ENCODE peak calls at places on chromosomes 11 and 22, in eight cellular contexts. One of them, this sample, is unnamed.

GRCh38 chr11:96758957-96759356 is 369.1 kb downstream of the JRKL start:
- DNase-seq in WTC11: no peak
- DNase-seq in substantia nigra: no peak
- DNase-seq in GM19239: no peak
- DNase-seq in esophagus muscularis mucosa: no peak
- DNase-seq in NCI-H345: no peak
- DNase-seq in effector CD4-positive, alpha-beta T cell: no peak
- DNase-seq in activated T-helper 9 cell treated with anti-CD3 and anti-CD28 coated beads, Interleukin-2, amount 50 U/mL, for 16 hours: no peak
- DNase-seq in this sample: no peak

GRCh38 chr11:47130541-47130940 is 46.1 kb downstream of the ARFGAP2 start:
- DNase-seq in WTC11: no peak
- DNase-seq in substantia nigra: no peak
- DNase-seq in GM19239: no peak
- DNase-seq in esophagus muscularis mucosa: no peak
- DNase-seq in NCI-H345: peak; percentile 53
- DNase-seq in effector CD4-positive, alpha-beta T cell: no peak
- DNase-seq in activated T-helper 9 cell treated with anti-CD3 and anti-CD28 coated beads, Interleukin-2, amount 50 U/mL, for 16 hours: no peak
- DNase-seq in this sample: peak; percentile 30

GRCh38 chr11:70430122-70430521 is 31.8 kb downstream of the CTTN start:
- DNase-seq in WTC11: no peak
- DNase-seq in substantia nigra: no peak
- DNase-seq in GM19239: no peak
- DNase-seq in esophagus muscularis mucosa: no peak
- DNase-seq in NCI-H345: no peak
- DNase-seq in effector CD4-positive, alpha-beta T cell: no peak
- DNase-seq in activated T-helper 9 cell treated with anti-CD3 and anti-CD28 coated beads, Interleukin-2, amount 50 U/mL, for 16 hours: no peak
- DNase-seq in this sample: no peak

GRCh38 chr22:47201996-47202818 is 439.8 kb downstream of the TBC1D22A start:
- DNase-seq in WTC11: no peak
- DNase-seq in substantia nigra: no peak
- DNase-seq in GM19239: no peak
- DNase-seq in esophagus muscularis mucosa: peak; percentile 90
- DNase-seq in NCI-H345: no peak
- DNase-seq in effector CD4-positive, alpha-beta T cell: no peak
- DNase-seq in activated T-helper 9 cell treated with anti-CD3 and anti-CD28 coated beads, Interleukin-2, amount 50 U/mL, for 16 hours: no peak
- DNase-seq in this sample: no peak

GRCh38 chr11:96263361-96263763 is 79.6 kb downstream of the MAML2 start:
- DNase-seq in WTC11: no peak
- DNase-seq in substantia nigra: no peak
- DNase-seq in GM19239: no peak
- DNase-seq in esophagus muscularis mucosa: no peak
- DNase-seq in NCI-H345: no peak
- DNase-seq in effector CD4-positive, alpha-beta T cell: no peak
- DNase-seq in activated T-helper 9 cell treated with anti-CD3 and anti-CD28 coated beads, Interleukin-2, amount 50 U/mL, for 16 hours: no peak
- DNase-seq in this sample: peak; percentile 86

GRCh38 chr22:20571531-20572007 is 64.2 kb downstream of the MED15 start:
- DNase-seq in WTC11: peak; percentile 72
- DNase-seq in substantia nigra: no peak
- DNase-seq in GM19239: peak; percentile 65
- DNase-seq in esophagus muscularis mucosa: no peak
- DNase-seq in NCI-H345: no peak
- DNase-seq in effector CD4-positive, alpha-beta T cell: peak; percentile 66
- DNase-seq in activated T-helper 9 cell treated with anti-CD3 and anti-CD28 coated beads, Interleukin-2, amount 50 U/mL, for 16 hours: peak; percentile 55
- DNase-seq in this sample: peak; percentile 30

GRCh38 chr11:117182551-117182935 is 4.0 kb downstream of the SIDT2 start:
- DNase-seq in WTC11: no peak
- DNase-seq in substantia nigra: no peak
- DNase-seq in GM19239: no peak
- DNase-seq in esophagus muscularis mucosa: no peak
- DNase-seq in NCI-H345: no peak
- DNase-seq in effector CD4-positive, alpha-beta T cell: no peak
- DNase-seq in activated T-helper 9 cell treated with anti-CD3 and anti-CD28 coated beads, Interleukin-2, amount 50 U/mL, for 16 hours: no peak
- DNase-seq in this sample: no peak

GRCh38 chr11:120912504-120912903 is 111.4 kb upstream of the TBCEL start:
- DNase-seq in WTC11: no peak
- DNase-seq in substantia nigra: no peak
- DNase-seq in GM19239: peak; percentile 30
- DNase-seq in esophagus muscularis mucosa: no peak
- DNase-seq in NCI-H345: no peak
- DNase-seq in effector CD4-positive, alpha-beta T cell: no peak
- DNase-seq in activated T-helper 9 cell treated with anti-CD3 and anti-CD28 coated beads, Interleukin-2, amount 50 U/mL, for 16 hours: no peak
- DNase-seq in this sample: peak; percentile 40

GRCh38 chr22:30612789-30613188 is 5.8 kb downstream of the TCN2 start:
- DNase-seq in WTC11: peak; percentile 23
- DNase-seq in substantia nigra: no peak
- DNase-seq in GM19239: no peak
- DNase-seq in esophagus muscularis mucosa: no peak
- DNase-seq in NCI-H345: no peak
- DNase-seq in effector CD4-positive, alpha-beta T cell: no peak
- DNase-seq in activated T-helper 9 cell treated with anti-CD3 and anti-CD28 coated beads, Interleukin-2, amount 50 U/mL, for 16 hours: no peak
- DNase-seq in this sample: no peak

GRCh38 chr11:75548571-75549272 is 13.3 kb upstream of the SERPINH1 start:
- DNase-seq in WTC11: no peak
- DNase-seq in substantia nigra: no peak
- DNase-seq in GM19239: no peak
- DNase-seq in esophagus muscularis mucosa: no peak
- DNase-seq in NCI-H345: no peak
- DNase-seq in effector CD4-positive, alpha-beta T cell: no peak
- DNase-seq in activated T-helper 9 cell treated with anti-CD3 and anti-CD28 coated beads, Interleukin-2, amount 50 U/mL, for 16 hours: no peak
- DNase-seq in this sample: no peak

GRCh38 chr22:31922593-31922992 is 21.7 kb upstream of the YWHAH start:
- DNase-seq in WTC11: no peak
- DNase-seq in substantia nigra: no peak
- DNase-seq in GM19239: no peak
- DNase-seq in esophagus muscularis mucosa: no peak
- DNase-seq in NCI-H345: no peak
- DNase-seq in effector CD4-positive, alpha-beta T cell: no peak
- DNase-seq in activated T-helper 9 cell treated with anti-CD3 and anti-CD28 coated beads, Interleukin-2, amount 50 U/mL, for 16 hours: no peak
- DNase-seq in this sample: no peak

GRCh38 chr22:45568213-45568612 is 65.5 kb downstream of the FBLN1 start:
- DNase-seq in WTC11: no peak
- DNase-seq in substantia nigra: no peak
- DNase-seq in GM19239: no peak
- DNase-seq in esophagus muscularis mucosa: no peak
- DNase-seq in NCI-H345: no peak
- DNase-seq in effector CD4-positive, alpha-beta T cell: no peak
- DNase-seq in activated T-helper 9 cell treated with anti-CD3 and anti-CD28 coated beads, Interleukin-2, amount 50 U/mL, for 16 hours: no peak
- DNase-seq in this sample: no peak

GRCh38 chr11:79437274-79437980 is 3.4 kb downstream of the TENM4 start:
- DNase-seq in WTC11: peak; percentile 85
- DNase-seq in substantia nigra: peak; percentile 34
- DNase-seq in GM19239: no peak
- DNase-seq in esophagus muscularis mucosa: no peak
- DNase-seq in NCI-H345: peak; percentile 68
- DNase-seq in effector CD4-positive, alpha-beta T cell: no peak
- DNase-seq in activated T-helper 9 cell treated with anti-CD3 and anti-CD28 coated beads, Interleukin-2, amount 50 U/mL, for 16 hours: no peak
- DNase-seq in this sample: peak; percentile 27

GRCh38 chr11:97201743-97202612 is 812.2 kb downstream of the JRKL start:
- DNase-seq in WTC11: no peak
- DNase-seq in substantia nigra: no peak
- DNase-seq in GM19239: no peak
- DNase-seq in esophagus muscularis mucosa: no peak
- DNase-seq in NCI-H345: no peak
- DNase-seq in effector CD4-positive, alpha-beta T cell: no peak
- DNase-seq in activated T-helper 9 cell treated with anti-CD3 and anti-CD28 coated beads, Interleukin-2, amount 50 U/mL, for 16 hours: no peak
- DNase-seq in this sample: no peak

GRCh38 chr11:127859941-127860354 is 727.4 kb downstream of the ETS1 start:
- DNase-seq in WTC11: no peak
- DNase-seq in substantia nigra: no peak
- DNase-seq in GM19239: no peak
- DNase-seq in esophagus muscularis mucosa: no peak
- DNase-seq in NCI-H345: no peak
- DNase-seq in effector CD4-positive, alpha-beta T cell: no peak
- DNase-seq in activated T-helper 9 cell treated with anti-CD3 and anti-CD28 coated beads, Interleukin-2, amount 50 U/mL, for 16 hours: no peak
- DNase-seq in this sample: no peak

GRCh38 chr11:76371170-76371569 is 9.8 kb downstream of the THAP12 start:
- DNase-seq in WTC11: no peak
- DNase-seq in substantia nigra: no peak
- DNase-seq in GM19239: no peak
- DNase-seq in esophagus muscularis mucosa: no peak
- DNase-seq in NCI-H345: no peak
- DNase-seq in effector CD4-positive, alpha-beta T cell: no peak
- DNase-seq in activated T-helper 9 cell treated with anti-CD3 and anti-CD28 coated beads, Interleukin-2, amount 50 U/mL, for 16 hours: no peak
- DNase-seq in this sample: peak; percentile 44

GRCh38 chr11:28083118-28083517 is 24.8 kb downstream of the KIF18A start:
- DNase-seq in WTC11: no peak
- DNase-seq in substantia nigra: no peak
- DNase-seq in GM19239: no peak
- DNase-seq in esophagus muscularis mucosa: no peak
- DNase-seq in NCI-H345: no peak
- DNase-seq in effector CD4-positive, alpha-beta T cell: no peak
- DNase-seq in activated T-helper 9 cell treated with anti-CD3 and anti-CD28 coated beads, Interleukin-2, amount 50 U/mL, for 16 hours: no peak
- DNase-seq in this sample: no peak

GRCh38 chr11:2482745-2483144 is 37.9 kb downstream of the KCNQ1 start:
- DNase-seq in WTC11: no peak
- DNase-seq in substantia nigra: no peak
- DNase-seq in GM19239: no peak
- DNase-seq in esophagus muscularis mucosa: no peak
- DNase-seq in NCI-H345: peak; percentile 40
- DNase-seq in effector CD4-positive, alpha-beta T cell: no peak
- DNase-seq in activated T-helper 9 cell treated with anti-CD3 and anti-CD28 coated beads, Interleukin-2, amount 50 U/mL, for 16 hours: no peak
- DNase-seq in this sample: no peak

GRCh38 chr22:33401291-33401690 is 343.1 kb upstream of the SYN3 start:
- DNase-seq in WTC11: no peak
- DNase-seq in substantia nigra: no peak
- DNase-seq in GM19239: no peak
- DNase-seq in esophagus muscularis mucosa: no peak
- DNase-seq in NCI-H345: no peak
- DNase-seq in effector CD4-positive, alpha-beta T cell: no peak
- DNase-seq in activated T-helper 9 cell treated with anti-CD3 and anti-CD28 coated beads, Interleukin-2, amount 50 U/mL, for 16 hours: no peak
- DNase-seq in this sample: peak; percentile 28

GRCh38 chr22:39502789-39503464 is 837 bp downstream of the MIEF1 start:
- DNase-seq in WTC11: no peak
- DNase-seq in substantia nigra: no peak
- DNase-seq in GM19239: no peak
- DNase-seq in esophagus muscularis mucosa: no peak
- DNase-seq in NCI-H345: no peak
- DNase-seq in effector CD4-positive, alpha-beta T cell: no peak
- DNase-seq in activated T-helper 9 cell treated with anti-CD3 and anti-CD28 coated beads, Interleukin-2, amount 50 U/mL, for 16 hours: no peak
- DNase-seq in this sample: peak; percentile 44

GRCh38 chr22:42933783-42934144 is 76.7 kb upstream of the ARFGAP3 start:
- DNase-seq in WTC11: no peak
- DNase-seq in substantia nigra: no peak
- DNase-seq in GM19239: no peak
- DNase-seq in esophagus muscularis mucosa: no peak
- DNase-seq in NCI-H345: no peak
- DNase-seq in effector CD4-positive, alpha-beta T cell: no peak
- DNase-seq in activated T-helper 9 cell treated with anti-CD3 and anti-CD28 coated beads, Interleukin-2, amount 50 U/mL, for 16 hours: no peak
- DNase-seq in this sample: peak; percentile 97

GRCh38 chr22:34414467-34415440 is 494.5 kb upstream of the LARGE1 start:
- DNase-seq in WTC11: peak; percentile 80
- DNase-seq in substantia nigra: no peak
- DNase-seq in GM19239: peak; percentile 36
- DNase-seq in esophagus muscularis mucosa: peak; percentile 62
- DNase-seq in NCI-H345: peak; percentile 3
- DNase-seq in effector CD4-positive, alpha-beta T cell: no peak
- DNase-seq in activated T-helper 9 cell treated with anti-CD3 and anti-CD28 coated beads, Interleukin-2, amount 50 U/mL, for 16 hours: no peak
- DNase-seq in this sample: no peak